ENCODE peak calls at places on chromosomes 16 and 17, in six cellular contexts. K is T-helper 2 cell treated with Interferon-gamma antibody and Interleukin-4, amounts not matched to agents 5 μg/mL and 100 μg/mL, for 36 hours; T is left colon; U is fibroblast of gingiva; N is GM12865; D is NCI-H2081. B is an unnamed sample.
A peak's percentile ranks its signal among the peaks of the same experiment; 100 is the strongest.

GRCh38 chr17:43360376-43360738 is 38.4 kb upstream of the ARL4D start:
- DNase-seq in K (peak; percentile 88), T (peak; percentile 63), U (peak; percentile 83), N (no peak), D (peak; percentile 55), B (no peak)

GRCh38 chr17:59634632-59635561 is 15.2 kb downstream of the CLTC start:
- DNase-seq in K (no peak), T (no peak), U (no peak), N (no peak), D (no peak), B (no peak)

GRCh38 chr16:78102122-78102660 is 2.7 kb downstream of the WWOX start:
- DNase-seq in K (no peak), T (no peak), U (no peak), N (no peak), D (no peak), B (no peak)

GRCh38 chr16:19810817-19811731 is 73.6 kb downstream of the GPRC5B start:
- DNase-seq in K (no peak), T (no peak), U (no peak), N (no peak), D (no peak), B (no peak)

GRCh38 chr17:36136031-36136430 is 32.4 kb downstream of the CCL4 start:
- DNase-seq in K (no peak), T (peak; percentile 86), U (no peak), N (no peak), D (no peak), B (no peak)

GRCh38 chr16:53518550-53519416 is 15.8 kb upstream of the AKTIP start:
- DNase-seq in K (peak; percentile 87), T (peak; percentile 56), U (no peak), N (peak; percentile 94), D (no peak), B (peak; percentile 58)

GRCh38 chr17:10135539-10136257 is 62.7 kb downstream of the GAS7 start:
- DNase-seq in K (no peak), T (peak; percentile 60), U (peak; percentile 25), N (no peak), D (no peak), B (peak; percentile 66)

GRCh38 chr17:64938925-64939474 is 19.7 kb upstream of the LRRC37A3 start:
- DNase-seq in K (peak; percentile 42), T (peak; percentile 45), U (no peak), N (peak; percentile 60), D (no peak), B (peak; percentile 45)

GRCh38 chr17:17713839-17714238 is 32.6 kb downstream of the RAI1 start:
- DNase-seq in K (no peak), T (no peak), U (no peak), N (peak; percentile 33), D (no peak), B (peak; percentile 49)

GRCh38 chr17:34616148-34616547 is 36.8 kb downstream of the TMEM132E start:
- DNase-seq in K (no peak), T (no peak), U (no peak), N (no peak), D (no peak), B (no peak)

GRCh38 chr17:57541472-57542394 is 203.4 kb downstream of the CCDC182 start:
- DNase-seq in K (no peak), T (no peak), U (no peak), N (no peak), D (no peak), B (no peak)

GRCh38 chr16:83779881-83780280 is 27.9 kb upstream of the HSBP1 start:
- DNase-seq in K (no peak), T (no peak), U (peak; percentile 14), N (no peak), D (no peak), B (no peak)

GRCh38 chr16:68592466-68593337 is 52.4 kb upstream of the CDH3 start:
- DNase-seq in K (no peak), T (no peak), U (no peak), N (peak; percentile 14), D (no peak), B (no peak)

GRCh38 chr16:66278111-66278531 is 88.4 kb upstream of the CDH5 start:
- DNase-seq in K (no peak), T (peak; percentile 40), U (no peak), N (no peak), D (no peak), B (peak; percentile 86)

GRCh38 chr16:73572135-73572534 is 524.2 kb upstream of the ZFHX3 start:
- DNase-seq in K (no peak), T (peak; percentile 39), U (no peak), N (peak; percentile 10), D (no peak), B (peak; percentile 68)

GRCh38 chr17:33864758-33865229 is 390.3 kb upstream of the CCL2 start:
- DNase-seq in K (no peak), T (no peak), U (no peak), N (no peak), D (no peak), B (no peak)

GRCh38 chr17:28777178-28777577 is 33.4 kb downstream of the TRAF4 start:
- DNase-seq in K (no peak), T (no peak), U (no peak), N (no peak), D (no peak), B (no peak)

GRCh38 chr17:21279198-21279535 is 5.3 kb upstream of the MAP2K3 start:
- DNase-seq in K (no peak), T (no peak), U (no peak), N (no peak), D (no peak), B (no peak)

GRCh38 chr16:3182608-3183444 is 5.2 kb upstream of the OR1F1 start:
- DNase-seq in K (peak; percentile 40), T (no peak), U (peak; percentile 49), N (peak; percentile 75), D (no peak), B (no peak)

GRCh38 chr17:60923000-60923399 is 245.3 kb downstream of the BCAS3 start:
- DNase-seq in K (no peak), T (no peak), U (no peak), N (no peak), D (no peak), B (no peak)

B was measured in lung.